ENCODE peak calls at places on chromosomes 5 and 9, in four cellular contexts. One of them, this sample, is unnamed.

GRCh38 chr9:5749306-5749705 is 83.6 kb downstream of the ERMP1 start:
- DNase-seq in activated CD4-positive, alpha-beta T cell treated with anti-CD3 and anti-CD28 coated beads, Interleukin-2, amount 50 U/mL, for 1 hour: no peak
- DNase-seq in psoas muscle: no peak
- DNase-seq in hepatic stellate cell: no peak
- DNase-seq in this sample: no peak

GRCh38 chr9:6024035-6024554 is 8.7 kb upstream of the RANBP6 start:
- DNase-seq in activated CD4-positive, alpha-beta T cell treated with anti-CD3 and anti-CD28 coated beads, Interleukin-2, amount 50 U/mL, for 1 hour: no peak
- DNase-seq in psoas muscle: no peak
- DNase-seq in hepatic stellate cell: no peak
- DNase-seq in this sample: no peak

GRCh38 chr9:126587187-126588185 is 26.2 kb upstream of the LMX1B start:
- DNase-seq in activated CD4-positive, alpha-beta T cell treated with anti-CD3 and anti-CD28 coated beads, Interleukin-2, amount 50 U/mL, for 1 hour: no peak
- DNase-seq in psoas muscle: no peak
- DNase-seq in hepatic stellate cell: no peak
- DNase-seq in this sample: no peak

GRCh38 chr5:179268966-179269693 is 76.1 kb downstream of the ADAMTS2 start:
- DNase-seq in activated CD4-positive, alpha-beta T cell treated with anti-CD3 and anti-CD28 coated beads, Interleukin-2, amount 50 U/mL, for 1 hour: no peak
- DNase-seq in psoas muscle: no peak
- DNase-seq in hepatic stellate cell: no peak
- DNase-seq in this sample: no peak

GRCh38 chr9:91186311-91187101 is 175.2 kb downstream of the AUH start:
- DNase-seq in activated CD4-positive, alpha-beta T cell treated with anti-CD3 and anti-CD28 coated beads, Interleukin-2, amount 50 U/mL, for 1 hour: no peak
- DNase-seq in psoas muscle: no peak
- DNase-seq in hepatic stellate cell: peak
- DNase-seq in this sample: no peak

GRCh38 chr9:127526655-127527559 is 75.6 kb downstream of the LRSAM1 start:
- DNase-seq in activated CD4-positive, alpha-beta T cell treated with anti-CD3 and anti-CD28 coated beads, Interleukin-2, amount 50 U/mL, for 1 hour: no peak
- DNase-seq in psoas muscle: no peak
- DNase-seq in hepatic stellate cell: no peak
- DNase-seq in this sample: no peak

GRCh38 chr5:168126606-168127005 is 164.8 kb upstream of the WWC1 start:
- DNase-seq in activated CD4-positive, alpha-beta T cell treated with anti-CD3 and anti-CD28 coated beads, Interleukin-2, amount 50 U/mL, for 1 hour: no peak
- DNase-seq in psoas muscle: no peak
- DNase-seq in hepatic stellate cell: no peak
- DNase-seq in this sample: no peak

GRCh38 chr5:64149268-64149667 is 16.4 kb upstream of the RNF180 start:
- DNase-seq in activated CD4-positive, alpha-beta T cell treated with anti-CD3 and anti-CD28 coated beads, Interleukin-2, amount 50 U/mL, for 1 hour: no peak
- DNase-seq in psoas muscle: no peak
- DNase-seq in hepatic stellate cell: no peak
- DNase-seq in this sample: no peak

GRCh38 chr9:7027996-7028395 is 270.2 kb downstream of the KDM4C start:
- DNase-seq in activated CD4-positive, alpha-beta T cell treated with anti-CD3 and anti-CD28 coated beads, Interleukin-2, amount 50 U/mL, for 1 hour: no peak
- DNase-seq in psoas muscle: no peak
- DNase-seq in hepatic stellate cell: no peak
- DNase-seq in this sample: no peak

GRCh38 chr5:24363789-24364534 is 280.8 kb downstream of the CDH10 start:
- DNase-seq in activated CD4-positive, alpha-beta T cell treated with anti-CD3 and anti-CD28 coated beads, Interleukin-2, amount 50 U/mL, for 1 hour: no peak
- DNase-seq in psoas muscle: no peak
- DNase-seq in hepatic stellate cell: no peak
- DNase-seq in this sample: peak

GRCh38 chr5:2193923-2194555 is 311.3 kb upstream of the IRX4 start:
- DNase-seq in activated CD4-positive, alpha-beta T cell treated with anti-CD3 and anti-CD28 coated beads, Interleukin-2, amount 50 U/mL, for 1 hour: no peak
- DNase-seq in psoas muscle: no peak
- DNase-seq in hepatic stellate cell: no peak
- DNase-seq in this sample: no peak

GRCh38 chr5:168468836-168469235 is 17.4 kb upstream of the RARS1 start:
- DNase-seq in activated CD4-positive, alpha-beta T cell treated with anti-CD3 and anti-CD28 coated beads, Interleukin-2, amount 50 U/mL, for 1 hour: no peak
- DNase-seq in psoas muscle: no peak
- DNase-seq in hepatic stellate cell: no peak
- DNase-seq in this sample: no peak

GRCh38 chr5:17326600-17327037 is 109.2 kb downstream of the BASP1 start:
- DNase-seq in activated CD4-positive, alpha-beta T cell treated with anti-CD3 and anti-CD28 coated beads, Interleukin-2, amount 50 U/mL, for 1 hour: no peak
- DNase-seq in psoas muscle: no peak
- DNase-seq in hepatic stellate cell: no peak
- DNase-seq in this sample: no peak

GRCh38 chr9:133427658-133428348 is 5.6 kb downstream of the ADAMTS13 start:
- DNase-seq in activated CD4-positive, alpha-beta T cell treated with anti-CD3 and anti-CD28 coated beads, Interleukin-2, amount 50 U/mL, for 1 hour: no peak
- DNase-seq in psoas muscle: no peak
- DNase-seq in hepatic stellate cell: no peak
- DNase-seq in this sample: no peak

GRCh38 chr5:1295650-1296037 is 776 bp upstream of the TERT start:
- DNase-seq in activated CD4-positive, alpha-beta T cell treated with anti-CD3 and anti-CD28 coated beads, Interleukin-2, amount 50 U/mL, for 1 hour: no peak
- DNase-seq in psoas muscle: peak
- DNase-seq in hepatic stellate cell: no peak
- DNase-seq in this sample: no peak

GRCh38 chr9:129392093-129392541 is 214.1 kb upstream of the IER5L start:
- DNase-seq in activated CD4-positive, alpha-beta T cell treated with anti-CD3 and anti-CD28 coated beads, Interleukin-2, amount 50 U/mL, for 1 hour: no peak
- DNase-seq in psoas muscle: peak
- DNase-seq in hepatic stellate cell: no peak
- DNase-seq in this sample: peak

GRCh38 chr9:138046641-138047301 is 169.2 kb downstream of the CACNA1B start:
- DNase-seq in activated CD4-positive, alpha-beta T cell treated with anti-CD3 and anti-CD28 coated beads, Interleukin-2, amount 50 U/mL, for 1 hour: no peak
- DNase-seq in psoas muscle: peak
- DNase-seq in hepatic stellate cell: no peak
- DNase-seq in this sample: no peak

GRCh38 chr5:59095480-59095879 is 512.6 kb downstream of the RAB3C start:
- DNase-seq in activated CD4-positive, alpha-beta T cell treated with anti-CD3 and anti-CD28 coated beads, Interleukin-2, amount 50 U/mL, for 1 hour: no peak
- DNase-seq in psoas muscle: no peak
- DNase-seq in hepatic stellate cell: no peak
- DNase-seq in this sample: no peak

GRCh38 chr5:181221792-181222629 is 1.1 kb upstream of the TRIM41 start:
- DNase-seq in activated CD4-positive, alpha-beta T cell treated with anti-CD3 and anti-CD28 coated beads, Interleukin-2, amount 50 U/mL, for 1 hour: peak
- DNase-seq in psoas muscle: peak
- DNase-seq in hepatic stellate cell: peak
- DNase-seq in this sample: no peak

GRCh38 chr9:4774209-4774608 is 18.5 kb upstream of the RCL1 start:
- DNase-seq in activated CD4-positive, alpha-beta T cell treated with anti-CD3 and anti-CD28 coated beads, Interleukin-2, amount 50 U/mL, for 1 hour: no peak
- DNase-seq in psoas muscle: no peak
- DNase-seq in hepatic stellate cell: peak
- DNase-seq in this sample: no peak

GRCh38 chr5:176985516-176985915 is 21.1 kb downstream of the UIMC1 start:
- DNase-seq in activated CD4-positive, alpha-beta T cell treated with anti-CD3 and anti-CD28 coated beads, Interleukin-2, amount 50 U/mL, for 1 hour: peak
- DNase-seq in psoas muscle: no peak
- DNase-seq in hepatic stellate cell: no peak
- DNase-seq in this sample: no peak

GRCh38 chr9:14389622-14390021 is 75.7 kb upstream of the NFIB start:
- DNase-seq in activated CD4-positive, alpha-beta T cell treated with anti-CD3 and anti-CD28 coated beads, Interleukin-2, amount 50 U/mL, for 1 hour: no peak
- DNase-seq in psoas muscle: no peak
- DNase-seq in hepatic stellate cell: no peak
- DNase-seq in this sample: no peak

GRCh38 chr5:90967851-90968250 is 409.3 kb downstream of the ADGRV1 start:
- DNase-seq in activated CD4-positive, alpha-beta T cell treated with anti-CD3 and anti-CD28 coated beads, Interleukin-2, amount 50 U/mL, for 1 hour: no peak
- DNase-seq in psoas muscle: no peak
- DNase-seq in hepatic stellate cell: no peak
- DNase-seq in this sample: no peak

GRCh38 chr9:80503692-80504400 is 932.1 kb downstream of the TLE4 start:
- DNase-seq in activated CD4-positive, alpha-beta T cell treated with anti-CD3 and anti-CD28 coated beads, Interleukin-2, amount 50 U/mL, for 1 hour: no peak
- DNase-seq in psoas muscle: no peak
- DNase-seq in hepatic stellate cell: no peak
- DNase-seq in this sample: no peak

GRCh38 chr5:72179816-72180440 is 72.7 kb downstream of the MAP1B start:
- DNase-seq in activated CD4-positive, alpha-beta T cell treated with anti-CD3 and anti-CD28 coated beads, Interleukin-2, amount 50 U/mL, for 1 hour: no peak
- DNase-seq in psoas muscle: no peak
- DNase-seq in hepatic stellate cell: no peak
- DNase-seq in this sample: no peak

GRCh38 chr5:55241756-55242155 is 8.3 kb upstream of the CCNO start:
- DNase-seq in activated CD4-positive, alpha-beta T cell treated with anti-CD3 and anti-CD28 coated beads, Interleukin-2, amount 50 U/mL, for 1 hour: no peak
- DNase-seq in psoas muscle: no peak
- DNase-seq in hepatic stellate cell: no peak
- DNase-seq in this sample: peak

GRCh38 chr9:114426046-114426948 is 38.5 kb upstream of the AKNA start:
- DNase-seq in activated CD4-positive, alpha-beta T cell treated with anti-CD3 and anti-CD28 coated beads, Interleukin-2, amount 50 U/mL, for 1 hour: no peak
- DNase-seq in psoas muscle: no peak
- DNase-seq in hepatic stellate cell: no peak
- DNase-seq in this sample: no peak

GRCh38 chr5:160457255-160457654 is 35.6 kb downstream of the PTTG1 start:
- DNase-seq in activated CD4-positive, alpha-beta T cell treated with anti-CD3 and anti-CD28 coated beads, Interleukin-2, amount 50 U/mL, for 1 hour: no peak
- DNase-seq in psoas muscle: no peak
- DNase-seq in hepatic stellate cell: no peak
- DNase-seq in this sample: no peak

GRCh38 chr5:147534172-147534951 is 24.5 kb upstream of the DPYSL3 start:
- DNase-seq in activated CD4-positive, alpha-beta T cell treated with anti-CD3 and anti-CD28 coated beads, Interleukin-2, amount 50 U/mL, for 1 hour: no peak
- DNase-seq in psoas muscle: no peak
- DNase-seq in hepatic stellate cell: no peak
- DNase-seq in this sample: no peak

GRCh38 chr9:112361602-112362001 is 18.3 kb upstream of the HSDL2 start:
- DNase-seq in activated CD4-positive, alpha-beta T cell treated with anti-CD3 and anti-CD28 coated beads, Interleukin-2, amount 50 U/mL, for 1 hour: no peak
- DNase-seq in psoas muscle: no peak
- DNase-seq in hepatic stellate cell: no peak
- DNase-seq in this sample: no peak

GRCh38 chr5:72328172-72328571 is 8.0 kb downstream of the PTCD2 start:
- DNase-seq in activated CD4-positive, alpha-beta T cell treated with anti-CD3 and anti-CD28 coated beads, Interleukin-2, amount 50 U/mL, for 1 hour: no peak
- DNase-seq in psoas muscle: peak
- DNase-seq in hepatic stellate cell: peak
- DNase-seq in this sample: peak

GRCh38 chr9:112861638-112862555 is 28.8 kb downstream of the SLC46A2 start:
- DNase-seq in activated CD4-positive, alpha-beta T cell treated with anti-CD3 and anti-CD28 coated beads, Interleukin-2, amount 50 U/mL, for 1 hour: no peak
- DNase-seq in psoas muscle: no peak
- DNase-seq in hepatic stellate cell: no peak
- DNase-seq in this sample: no peak

GRCh38 chr9:123761905-123762605 is 167.9 kb downstream of the DENND1A start:
- DNase-seq in activated CD4-positive, alpha-beta T cell treated with anti-CD3 and anti-CD28 coated beads, Interleukin-2, amount 50 U/mL, for 1 hour: no peak
- DNase-seq in psoas muscle: no peak
- DNase-seq in hepatic stellate cell: no peak
- DNase-seq in this sample: no peak

GRCh38 chr5:74490814-74491213 is 149.7 kb downstream of the ENC1 start:
- DNase-seq in activated CD4-positive, alpha-beta T cell treated with anti-CD3 and anti-CD28 coated beads, Interleukin-2, amount 50 U/mL, for 1 hour: no peak
- DNase-seq in psoas muscle: no peak
- DNase-seq in hepatic stellate cell: no peak
- DNase-seq in this sample: no peak

GRCh38 chr9:131841765-131842318 is 102.0 kb upstream of the RAPGEF1 start:
- DNase-seq in activated CD4-positive, alpha-beta T cell treated with anti-CD3 and anti-CD28 coated beads, Interleukin-2, amount 50 U/mL, for 1 hour: no peak
- DNase-seq in psoas muscle: no peak
- DNase-seq in hepatic stellate cell: no peak
- DNase-seq in this sample: no peak

GRCh38 chr9:6439051-6439703 is 26.2 kb downstream of the UHRF2 start:
- DNase-seq in activated CD4-positive, alpha-beta T cell treated with anti-CD3 and anti-CD28 coated beads, Interleukin-2, amount 50 U/mL, for 1 hour: no peak
- DNase-seq in psoas muscle: no peak
- DNase-seq in hepatic stellate cell: no peak
- DNase-seq in this sample: no peak

GRCh38 chr9:3200331-3200774 is 325.4 kb downstream of the RFX3 start:
- DNase-seq in activated CD4-positive, alpha-beta T cell treated with anti-CD3 and anti-CD28 coated beads, Interleukin-2, amount 50 U/mL, for 1 hour: no peak
- DNase-seq in psoas muscle: no peak
- DNase-seq in hepatic stellate cell: no peak
- DNase-seq in this sample: no peak

This sample was measured in DMS79.